ENCODE peak calls at places on chromosomes 6 and 20, in five cellular contexts. B is HCT116, E is K562, R is DND-41, T is MM.1S. V is an unnamed sample.

GRCh38 chr20:15528386-15529111 is 1044.7 kb downstream of the KIF16B start:
- DNase-seq in B (no peak), E (no peak), R (no peak), T (no peak), V (no peak)

GRCh38 chr6:118813795-118814194 is 80.2 kb upstream of the ASF1A start:
- DNase-seq in B (no peak), E (no peak), R (no peak), T (no peak), V (no peak)

GRCh38 chr6:73079611-73079955 is 145.7 kb downstream of the KHDC1L start:
- DNase-seq in B (no peak), E (no peak), R (no peak), T (no peak), V (no peak)

GRCh38 chr6:124961784-124962611 is at the start of gene RNF217:
- DNase-seq in B (no peak), E (peak; percentile 84), R (no peak), T (peak; percentile 9), V (no peak)

GRCh38 chr20:6028795-6029194 is 25.1 kb downstream of the LRRN4 start:
- DNase-seq in B (no peak), E (no peak), R (no peak), T (no peak), V (no peak)

GRCh38 chr20:9412309-9412708 is 102.1 kb upstream of the LAMP5 start:
- DNase-seq in B (no peak), E (no peak), R (no peak), T (peak; percentile 86), V (no peak)

GRCh38 chr20:36786246-36786645 is 12.7 kb upstream of the DSN1 start:
- DNase-seq in B (no peak), E (no peak), R (no peak), T (no peak), V (no peak)

GRCh38 chr6:144264270-144265060 is 20.7 kb upstream of the UTRN start:
- DNase-seq in B (peak; percentile 71), E (no peak), R (no peak), T (no peak), V (no peak)

GRCh38 chr6:56377295-56377694 is 129.9 kb upstream of the COL21A1 start:
- DNase-seq in B (no peak), E (no peak), R (no peak), T (no peak), V (no peak)

GRCh38 chr20:19181552-19181951 is 30.9 kb upstream of the SLC24A3 start:
- DNase-seq in B (no peak), E (no peak), R (no peak), T (no peak), V (no peak)

GRCh38 chr20:44616604-44616964 is 34.2 kb downstream of the PKIG start:
- DNase-seq in B (no peak), E (peak; percentile 75), R (no peak), T (no peak), V (no peak)

GRCh38 chr20:17679786-17680127 is 2.3 kb downstream of the RRBP1 start:
- DNase-seq in B (no peak), E (no peak), R (no peak), T (no peak), V (no peak)

GRCh38 chr6:22877946-22878705 is 308.8 kb downstream of the HDGFL1 start:
- DNase-seq in B (no peak), E (no peak), R (no peak), T (no peak), V (no peak)

GRCh38 chr20:43590036-43590391 is 723 bp upstream of the IFT52 start:
- DNase-seq in B (no peak), E (peak; percentile 40), R (peak; percentile 40), T (no peak), V (no peak)

GRCh38 chr6:41439524-41440418 is 104.4 kb downstream of the NCR2 start:
- DNase-seq in B (no peak), E (no peak), R (peak; percentile 77), T (no peak), V (no peak)

GRCh38 chr20:8121666-8122065 is 10.4 kb upstream of the PLCB1 start:
- DNase-seq in B (no peak), E (no peak), R (no peak), T (no peak), V (no peak)

GRCh38 chr20:32512047-32512385 is 73.1 kb downstream of the NOL4L start:
- DNase-seq in B (no peak), E (no peak), R (peak; percentile 52), T (no peak), V (no peak)

GRCh38 chr6:13383280-13384163 is 55.2 kb upstream of the TBC1D7 start:
- DNase-seq in B (no peak), E (no peak), R (no peak), T (peak; percentile 91), V (no peak)

GRCh38 chr6:137084090-137084489 is 39.3 kb upstream of the IL20RA start:
- DNase-seq in B (no peak), E (no peak), R (no peak), T (no peak), V (no peak)

GRCh38 chr6:56727097-56727845 is 84.6 kb upstream of the DST start:
- DNase-seq in B (no peak), E (no peak), R (no peak), T (no peak), V (no peak)

GRCh38 chr6:133502451-133503259 is 261.5 kb downstream of the EYA4 start:
- DNase-seq in B (no peak), E (no peak), R (no peak), T (no peak), V (no peak)

GRCh38 chr6:131819507-131820228 is 11.8 kb downstream of the ENPP1 start:
- DNase-seq in B (no peak), E (peak; percentile 13), R (no peak), T (no peak), V (no peak)

GRCh38 chr6:100209323-100210137 is 215.5 kb upstream of the MCHR2 start:
- DNase-seq in B (no peak), E (peak; percentile 29), R (no peak), T (no peak), V (no peak)
- H2AFZ ChIP-seq in B (no peak overlapping the region), E (peak overlapping the region; percentile 54), R (no peak overlapping the region), T (no peak overlapping the region), V (no peak overlapping the region)

DNA sequence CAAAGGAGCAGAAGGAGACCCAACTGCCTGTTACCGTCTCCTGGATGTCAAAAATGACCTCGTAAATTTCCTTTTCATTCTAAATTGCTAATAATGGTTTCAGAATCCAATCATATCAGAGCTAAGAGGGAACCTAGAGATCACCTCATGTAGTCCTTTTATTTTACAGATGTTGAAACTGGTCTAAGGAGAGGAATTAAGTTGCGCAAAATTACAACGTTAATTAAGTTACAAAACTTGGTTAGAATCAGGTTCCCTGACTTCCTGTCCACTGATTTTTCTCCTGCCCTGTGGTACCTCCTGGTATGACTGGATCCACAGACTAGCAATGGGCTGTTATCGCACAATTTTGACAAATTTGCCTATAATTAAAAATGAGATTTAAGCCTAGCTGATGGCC is 9.0 kb upstream of the STK38 start:
- DNase-seq in B (no peak), E (no peak), R (no peak), T (no peak), V (no peak)
- H3K9ac ChIP-seq in B (no peak overlapping the region), E (no peak overlapping the region), R (no peak overlapping the region), T (no peak overlapping the region), V (no peak overlapping the region)

GRCh38 chr20:22581437-22582385 is 2.7 kb downstream of the FOXA2 start:
- DNase-seq in B (no peak), E (no peak), R (no peak), T (no peak), V (no peak)

GRCh38 chr20:22582960-22583772 is 1.2 kb downstream of the FOXA2 start:
- DNase-seq in B (no peak), E (no peak), R (no peak), T (no peak), V (no peak)

GRCh38 chr20:22584630-22584921 is 204 bp upstream of the FOXA2 start:
- DNase-seq in B (no peak), E (peak; percentile 12), R (no peak), T (no peak), V (no peak)

GRCh38 chr20:22583773-22584629 is at the start of gene FOXA2:
- DNase-seq in B (no peak), E (peak; percentile 37), R (no peak), T (no peak), V (no peak)

GRCh38 chr20:22582386-22582959 is 1.9 kb downstream of the FOXA2 start:
- DNase-seq in B (no peak), E (no peak), R (no peak), T (no peak), V (no peak)
- H2AFZ ChIP-seq in B (no peak overlapping the region), E (no peak overlapping the region), R (no peak overlapping the region), T (no peak overlapping the region), V (no peak overlapping the region)

GRCh38 chr6:150005761-150006651 is 19.3 kb downstream of the RAET1L start:
- DNase-seq in B (no peak), E (peak; percentile 20), R (no peak), T (no peak), V (no peak)
- H3K9ac ChIP-seq in B (peak overlapping the region; percentile 71), E (peak overlapping the region; percentile 44), R (peak overlapping the region; percentile 72), T (no peak overlapping the region), V (peak overlapping the region; percentile 78)

GRCh38 chr6:154258064-154258757 is 98.4 kb downstream of the IPCEF1 start:
- DNase-seq in B (no peak), E (no peak), R (no peak), T (no peak), V (no peak)
- H2AFZ ChIP-seq in B (no peak overlapping the region), E (no peak overlapping the region), R (no peak overlapping the region), T (no peak overlapping the region), V (no peak overlapping the region)

GRCh38 chr6:170578909-170579308 is 5.5 kb downstream of the PDCD2 start:
- DNase-seq in B (no peak), E (no peak), R (no peak), T (no peak), V (no peak)

GRCh38 chr6:170584181-170584953 is at the start of gene PDCD2:
- DNase-seq in B (peak; percentile 79), E (peak; percentile 98), R (peak; percentile 94), T (peak; percentile 85), V (peak; percentile 98)

GRCh38 chr6:170584954-170585498 is 589 bp upstream of the PDCD2 start:
- DNase-seq in B (no peak), E (no peak), R (no peak), T (no peak), V (no peak)

DNA sequence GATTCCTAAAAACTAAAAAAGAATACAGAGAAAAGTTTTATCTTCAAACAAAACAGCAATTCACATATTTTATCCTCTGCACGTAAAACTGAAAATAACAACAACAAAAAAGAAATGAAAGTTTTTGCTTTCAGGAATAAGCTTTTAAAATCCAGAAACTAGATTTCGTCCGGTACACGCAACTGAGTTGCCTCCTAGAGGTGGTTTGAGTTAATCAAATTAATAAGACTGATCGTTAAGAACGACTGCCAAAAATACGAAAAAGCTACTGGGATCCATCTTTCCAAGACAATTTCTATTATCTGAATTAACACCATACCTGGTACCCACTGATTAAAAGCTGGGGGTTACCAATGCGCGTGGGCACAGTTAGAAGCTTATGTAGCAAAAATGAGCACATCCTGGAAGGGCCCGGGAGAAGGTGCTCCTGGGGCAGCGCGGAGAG is 679 bp downstream of the PDCD2 start:
- DNase-seq in B (no peak), E (no peak), R (no peak), T (peak; percentile 7), V (no peak)
- H3K9ac ChIP-seq in B (peak overlapping the region; percentile 89), E (peak overlapping the region; percentile 86), R (peak overlapping the region; percentile 88), T (peak overlapping the region; percentile 70), V (peak overlapping the region; percentile 87)